ENCODE peak calls at places on chromosome 2, in nine cellular contexts. One of them, this sample, is unnamed.

GRCh38 chr2:203763425-203764272 is 57.2 kb downstream of the CD28 start:
- DNase-seq in NCI-H1694 treated with DMSO at 0.1 percent for 48 hours: no peak
- DNase-seq in glomerular endothelial cell: no peak
- DNase-seq in cardiac muscle cell: no peak
- DNase-seq in AG08395: no peak
- DNase-seq in NT2/D1: no peak
- DNase-seq in stimulated activated CD4-positive, alpha-beta T cell treated with anti-CD3 and anti-CD28 coated beads, TNF-alpha, amount 100 ng/mL, for 4 hours: peak; percentile 22
- DNase-seq in psoas muscle: no peak
- DNase-seq in activated naive CD4-positive, alpha-beta T cell treated with anti-CD3 and anti-CD28 coated beads, Interleukin-2, amount 10 ng/mL, durations not matched to agents 7 days and 5 days: no peak
- DNase-seq in this sample: no peak

GRCh38 chr2:10973766-10974165 is 62.0 kb downstream of the KCNF1 start:
- DNase-seq in NCI-H1694 treated with DMSO at 0.1 percent for 48 hours: no peak
- DNase-seq in glomerular endothelial cell: no peak
- DNase-seq in cardiac muscle cell: no peak
- DNase-seq in AG08395: no peak
- DNase-seq in NT2/D1: no peak
- DNase-seq in stimulated activated CD4-positive, alpha-beta T cell treated with anti-CD3 and anti-CD28 coated beads, TNF-alpha, amount 100 ng/mL, for 4 hours: no peak
- DNase-seq in psoas muscle: no peak
- DNase-seq in activated naive CD4-positive, alpha-beta T cell treated with anti-CD3 and anti-CD28 coated beads, Interleukin-2, amount 10 ng/mL, durations not matched to agents 7 days and 5 days: no peak
- DNase-seq in this sample: no peak

GRCh38 chr2:173346035-173346434 is 8.6 kb upstream of the CDCA7 start:
- DNase-seq in NCI-H1694 treated with DMSO at 0.1 percent for 48 hours: no peak
- DNase-seq in glomerular endothelial cell: no peak
- DNase-seq in cardiac muscle cell: no peak
- DNase-seq in AG08395: no peak
- DNase-seq in NT2/D1: no peak
- DNase-seq in stimulated activated CD4-positive, alpha-beta T cell treated with anti-CD3 and anti-CD28 coated beads, TNF-alpha, amount 100 ng/mL, for 4 hours: no peak
- DNase-seq in psoas muscle: no peak
- DNase-seq in activated naive CD4-positive, alpha-beta T cell treated with anti-CD3 and anti-CD28 coated beads, Interleukin-2, amount 10 ng/mL, durations not matched to agents 7 days and 5 days: no peak
- DNase-seq in this sample: no peak

GRCh38 chr2:69770193-69770702 is 28.3 kb downstream of the ANXA4 start:
- DNase-seq in NCI-H1694 treated with DMSO at 0.1 percent for 48 hours: no peak
- DNase-seq in glomerular endothelial cell: no peak
- DNase-seq in cardiac muscle cell: no peak
- DNase-seq in AG08395: peak; percentile 86
- DNase-seq in NT2/D1: no peak
- DNase-seq in stimulated activated CD4-positive, alpha-beta T cell treated with anti-CD3 and anti-CD28 coated beads, TNF-alpha, amount 100 ng/mL, for 4 hours: no peak
- DNase-seq in psoas muscle: peak; percentile 33
- DNase-seq in activated naive CD4-positive, alpha-beta T cell treated with anti-CD3 and anti-CD28 coated beads, Interleukin-2, amount 10 ng/mL, durations not matched to agents 7 days and 5 days: peak; percentile 47
- DNase-seq in this sample: no peak

GRCh38 chr2:189370719-189371118 is 70.6 kb upstream of the WDR75 start:
- DNase-seq in NCI-H1694 treated with DMSO at 0.1 percent for 48 hours: no peak
- DNase-seq in glomerular endothelial cell: no peak
- DNase-seq in cardiac muscle cell: no peak
- DNase-seq in AG08395: no peak
- DNase-seq in NT2/D1: no peak
- DNase-seq in stimulated activated CD4-positive, alpha-beta T cell treated with anti-CD3 and anti-CD28 coated beads, TNF-alpha, amount 100 ng/mL, for 4 hours: no peak
- DNase-seq in psoas muscle: no peak
- DNase-seq in activated naive CD4-positive, alpha-beta T cell treated with anti-CD3 and anti-CD28 coated beads, Interleukin-2, amount 10 ng/mL, durations not matched to agents 7 days and 5 days: no peak
- DNase-seq in this sample: no peak

GRCh38 chr2:183179156-183179555 is 54.9 kb downstream of the NUP35 start:
- DNase-seq in NCI-H1694 treated with DMSO at 0.1 percent for 48 hours: no peak
- DNase-seq in glomerular endothelial cell: no peak
- DNase-seq in cardiac muscle cell: no peak
- DNase-seq in AG08395: no peak
- DNase-seq in NT2/D1: no peak
- DNase-seq in stimulated activated CD4-positive, alpha-beta T cell treated with anti-CD3 and anti-CD28 coated beads, TNF-alpha, amount 100 ng/mL, for 4 hours: no peak
- DNase-seq in psoas muscle: no peak
- DNase-seq in activated naive CD4-positive, alpha-beta T cell treated with anti-CD3 and anti-CD28 coated beads, Interleukin-2, amount 10 ng/mL, durations not matched to agents 7 days and 5 days: no peak
- DNase-seq in this sample: no peak

GRCh38 chr2:103138123-103138886 is 376.5 kb downstream of the TMEM182 start:
- DNase-seq in NCI-H1694 treated with DMSO at 0.1 percent for 48 hours: no peak
- DNase-seq in glomerular endothelial cell: no peak
- DNase-seq in cardiac muscle cell: no peak
- DNase-seq in AG08395: no peak
- DNase-seq in NT2/D1: no peak
- DNase-seq in stimulated activated CD4-positive, alpha-beta T cell treated with anti-CD3 and anti-CD28 coated beads, TNF-alpha, amount 100 ng/mL, for 4 hours: no peak
- DNase-seq in psoas muscle: no peak
- DNase-seq in activated naive CD4-positive, alpha-beta T cell treated with anti-CD3 and anti-CD28 coated beads, Interleukin-2, amount 10 ng/mL, durations not matched to agents 7 days and 5 days: no peak
- DNase-seq in this sample: no peak

GRCh38 chr2:10355471-10356458 is 53.1 kb downstream of the HPCAL1 start:
- DNase-seq in NCI-H1694 treated with DMSO at 0.1 percent for 48 hours: peak; percentile 78
- DNase-seq in glomerular endothelial cell: no peak
- DNase-seq in cardiac muscle cell: no peak
- DNase-seq in AG08395: no peak
- DNase-seq in NT2/D1: no peak
- DNase-seq in stimulated activated CD4-positive, alpha-beta T cell treated with anti-CD3 and anti-CD28 coated beads, TNF-alpha, amount 100 ng/mL, for 4 hours: no peak
- DNase-seq in psoas muscle: no peak
- DNase-seq in activated naive CD4-positive, alpha-beta T cell treated with anti-CD3 and anti-CD28 coated beads, Interleukin-2, amount 10 ng/mL, durations not matched to agents 7 days and 5 days: no peak
- DNase-seq in this sample: no peak

GRCh38 chr2:214774108-214774507 is 35.4 kb downstream of the BARD1 start:
- DNase-seq in NCI-H1694 treated with DMSO at 0.1 percent for 48 hours: no peak
- DNase-seq in glomerular endothelial cell: no peak
- DNase-seq in cardiac muscle cell: no peak
- DNase-seq in AG08395: peak; percentile 10
- DNase-seq in NT2/D1: no peak
- DNase-seq in stimulated activated CD4-positive, alpha-beta T cell treated with anti-CD3 and anti-CD28 coated beads, TNF-alpha, amount 100 ng/mL, for 4 hours: no peak
- DNase-seq in psoas muscle: no peak
- DNase-seq in activated naive CD4-positive, alpha-beta T cell treated with anti-CD3 and anti-CD28 coated beads, Interleukin-2, amount 10 ng/mL, durations not matched to agents 7 days and 5 days: no peak
- DNase-seq in this sample: no peak

GRCh38 chr2:240293865-240294461 is 141.5 kb upstream of the GPC1 start:
- DNase-seq in NCI-H1694 treated with DMSO at 0.1 percent for 48 hours: no peak
- DNase-seq in glomerular endothelial cell: no peak
- DNase-seq in cardiac muscle cell: peak; percentile 23
- DNase-seq in AG08395: no peak
- DNase-seq in NT2/D1: no peak
- DNase-seq in stimulated activated CD4-positive, alpha-beta T cell treated with anti-CD3 and anti-CD28 coated beads, TNF-alpha, amount 100 ng/mL, for 4 hours: no peak
- DNase-seq in psoas muscle: no peak
- DNase-seq in activated naive CD4-positive, alpha-beta T cell treated with anti-CD3 and anti-CD28 coated beads, Interleukin-2, amount 10 ng/mL, durations not matched to agents 7 days and 5 days: no peak
- DNase-seq in this sample: no peak

GRCh38 chr2:230258483-230258882 is 32.9 kb downstream of the SP140 start:
- DNase-seq in NCI-H1694 treated with DMSO at 0.1 percent for 48 hours: no peak
- DNase-seq in glomerular endothelial cell: no peak
- DNase-seq in cardiac muscle cell: no peak
- DNase-seq in AG08395: no peak
- DNase-seq in NT2/D1: no peak
- DNase-seq in stimulated activated CD4-positive, alpha-beta T cell treated with anti-CD3 and anti-CD28 coated beads, TNF-alpha, amount 100 ng/mL, for 4 hours: no peak
- DNase-seq in psoas muscle: no peak
- DNase-seq in activated naive CD4-positive, alpha-beta T cell treated with anti-CD3 and anti-CD28 coated beads, Interleukin-2, amount 10 ng/mL, durations not matched to agents 7 days and 5 days: no peak
- DNase-seq in this sample: no peak

GRCh38 chr2:32678825-32679224 is 51.0 kb downstream of the TTC27 start:
- DNase-seq in NCI-H1694 treated with DMSO at 0.1 percent for 48 hours: no peak
- DNase-seq in glomerular endothelial cell: peak; percentile 41
- DNase-seq in cardiac muscle cell: no peak
- DNase-seq in AG08395: no peak
- DNase-seq in NT2/D1: no peak
- DNase-seq in stimulated activated CD4-positive, alpha-beta T cell treated with anti-CD3 and anti-CD28 coated beads, TNF-alpha, amount 100 ng/mL, for 4 hours: no peak
- DNase-seq in psoas muscle: no peak
- DNase-seq in activated naive CD4-positive, alpha-beta T cell treated with anti-CD3 and anti-CD28 coated beads, Interleukin-2, amount 10 ng/mL, durations not matched to agents 7 days and 5 days: no peak
- DNase-seq in this sample: no peak

GRCh38 chr2:240353944-240354343 is 81.5 kb upstream of the GPC1 start:
- DNase-seq in NCI-H1694 treated with DMSO at 0.1 percent for 48 hours: no peak
- DNase-seq in glomerular endothelial cell: no peak
- DNase-seq in cardiac muscle cell: no peak
- DNase-seq in AG08395: no peak
- DNase-seq in NT2/D1: no peak
- DNase-seq in stimulated activated CD4-positive, alpha-beta T cell treated with anti-CD3 and anti-CD28 coated beads, TNF-alpha, amount 100 ng/mL, for 4 hours: no peak
- DNase-seq in psoas muscle: no peak
- DNase-seq in activated naive CD4-positive, alpha-beta T cell treated with anti-CD3 and anti-CD28 coated beads, Interleukin-2, amount 10 ng/mL, durations not matched to agents 7 days and 5 days: no peak
- DNase-seq in this sample: no peak

This sample was measured in cerebellar cortex.